ENCODE peak calls at places on chromosome 15, in four cellular contexts. One of them, this sample, is unnamed.

GRCh38 chr15:77819271-77819806 is 186.6 kb upstream of the LINGO1 start:
- DNase-seq in mesenchymal stem cell: no peak
- DNase-seq in IMR-90: no peak
- DNase-seq in H1: peak
- DNase-seq in this sample: no peak

GRCh38 chr15:85580914-85581313 is 200.5 kb downstream of the AKAP13 start:
- DNase-seq in mesenchymal stem cell: no peak
- DNase-seq in IMR-90: no peak
- DNase-seq in H1: no peak
- DNase-seq in this sample: no peak

GRCh38 chr15:25508369-25509002 is 69.7 kb upstream of the UBE3A start:
- DNase-seq in mesenchymal stem cell: peak
- DNase-seq in IMR-90: peak
- DNase-seq in H1: no peak
- DNase-seq in this sample: no peak

GRCh38 chr15:34927726-34928125 is 41.8 kb downstream of the AQR start:
- DNase-seq in mesenchymal stem cell: peak
- DNase-seq in IMR-90: no peak
- DNase-seq in H1: no peak
- DNase-seq in this sample: no peak

GRCh38 chr15:86483936-86484335 is 404.3 kb downstream of the AGBL1 start:
- DNase-seq in mesenchymal stem cell: no peak
- DNase-seq in IMR-90: no peak
- DNase-seq in H1: no peak
- DNase-seq in this sample: no peak

GRCh38 chr15:25529774-25530173 is 91.0 kb upstream of the UBE3A start:
- DNase-seq in mesenchymal stem cell: no peak
- DNase-seq in IMR-90: no peak
- DNase-seq in H1: no peak
- DNase-seq in this sample: no peak

GRCh38 chr15:68445351-68445750 is 13.4 kb upstream of the ITGA11 start:
- DNase-seq in mesenchymal stem cell: no peak
- DNase-seq in IMR-90: no peak
- DNase-seq in H1: no peak
- DNase-seq in this sample: no peak

GRCh38 chr15:51727141-51727897 is 10.1 kb downstream of the LYSMD2 start:
- DNase-seq in mesenchymal stem cell: peak
- DNase-seq in IMR-90: peak
- DNase-seq in H1: no peak
- DNase-seq in this sample: no peak

GRCh38 chr15:36814085-36814484 is 234.7 kb downstream of the CDIN1 start:
- DNase-seq in mesenchymal stem cell: no peak
- DNase-seq in IMR-90: no peak
- DNase-seq in H1: no peak
- DNase-seq in this sample: no peak

GRCh38 chr15:87609474-87609873 is 647.1 kb downstream of the NTRK3 start:
- DNase-seq in mesenchymal stem cell: peak
- DNase-seq in IMR-90: peak
- DNase-seq in H1: no peak
- DNase-seq in this sample: no peak

GRCh38 chr15:44194397-44195150 is 497 bp downstream of the FRMD5 start:
- DNase-seq in mesenchymal stem cell: peak
- DNase-seq in IMR-90: peak
- DNase-seq in H1: peak
- DNase-seq in this sample: no peak

GRCh38 chr15:75750261-75751050 is 37.8 kb upstream of the CSPG4 start:
- DNase-seq in mesenchymal stem cell: no peak
- DNase-seq in IMR-90: no peak
- DNase-seq in H1: no peak
- DNase-seq in this sample: no peak

GRCh38 chr15:78056714-78057269 is 20.7 kb downstream of the TBC1D2B start:
- DNase-seq in mesenchymal stem cell: peak
- DNase-seq in IMR-90: peak
- DNase-seq in H1: no peak
- DNase-seq in this sample: no peak

GRCh38 chr15:31824009-31824408 is 206.3 kb upstream of the CHRNA7 start:
- DNase-seq in mesenchymal stem cell: no peak
- DNase-seq in IMR-90: no peak
- DNase-seq in H1: no peak
- DNase-seq in this sample: no peak

GRCh38 chr15:32687556-32687955 is 30.2 kb upstream of the GREM1 start:
- DNase-seq in mesenchymal stem cell: peak
- DNase-seq in IMR-90: peak
- DNase-seq in H1: no peak
- DNase-seq in this sample: no peak

GRCh38 chr15:95567686-95568085 is 762.8 kb upstream of the NR2F2 start:
- DNase-seq in mesenchymal stem cell: no peak
- DNase-seq in IMR-90: peak
- DNase-seq in H1: no peak
- DNase-seq in this sample: no peak

GRCh38 chr15:37516628-37517027 is 416.3 kb upstream of the MEIS2 start:
- DNase-seq in mesenchymal stem cell: no peak
- DNase-seq in IMR-90: no peak
- DNase-seq in H1: no peak
- DNase-seq in this sample: no peak

GRCh38 chr15:84731774-84732173 is 15.8 kb upstream of the SEC11A start:
- DNase-seq in mesenchymal stem cell: peak
- DNase-seq in IMR-90: peak
- DNase-seq in H1: no peak
- DNase-seq in this sample: no peak

GRCh38 chr15:51004103-51004536 is 90.6 kb downstream of the TNFAIP8L3 start:
- DNase-seq in mesenchymal stem cell: peak
- DNase-seq in IMR-90: peak
- DNase-seq in H1: no peak
- DNase-seq in this sample: peak

GRCh38 chr15:68712886-68713285 is 107.8 kb downstream of the ANP32A start:
- DNase-seq in mesenchymal stem cell: no peak
- DNase-seq in IMR-90: no peak
- DNase-seq in H1: no peak
- DNase-seq in this sample: no peak

GRCh38 chr15:36414670-36415069 is 164.8 kb upstream of the CDIN1 start:
- DNase-seq in mesenchymal stem cell: peak
- DNase-seq in IMR-90: peak
- DNase-seq in H1: no peak
- DNase-seq in this sample: no peak

GRCh38 chr15:28725556-28725955 is 13.3 kb upstream of the GOLGA8M start:
- DNase-seq in mesenchymal stem cell: no peak
- DNase-seq in IMR-90: no peak
- DNase-seq in H1: no peak
- DNase-seq in this sample: no peak

GRCh38 chr15:51356983-51357382 is 15.5 kb downstream of the GLDN start:
- DNase-seq in mesenchymal stem cell: peak
- DNase-seq in IMR-90: no peak
- DNase-seq in H1: no peak
- DNase-seq in this sample: no peak

GRCh38 chr15:35491999-35492398 is 54.0 kb downstream of the DPH6 start:
- DNase-seq in mesenchymal stem cell: no peak
- DNase-seq in IMR-90: no peak
- DNase-seq in H1: no peak
- DNase-seq in this sample: no peak

GRCh38 chr15:33934396-33934795 is 33.9 kb upstream of the CHRM5 start:
- DNase-seq in mesenchymal stem cell: no peak
- DNase-seq in IMR-90: peak
- DNase-seq in H1: no peak
- DNase-seq in this sample: no peak

GRCh38 chr15:58771621-58772235 is 626 bp downstream of the MINDY2 start:
- DNase-seq in mesenchymal stem cell: no peak
- DNase-seq in IMR-90: no peak
- DNase-seq in H1: no peak
- DNase-seq in this sample: peak

GRCh38 chr15:74428442-74428787 is 5.3 kb downstream of the SEMA7A start:
- DNase-seq in mesenchymal stem cell: no peak
- DNase-seq in IMR-90: no peak
- DNase-seq in H1: no peak
- DNase-seq in this sample: no peak
- H3K9ac ChIP-seq in mesenchymal stem cell: peak
- H3K9ac ChIP-seq in IMR-90: no peak
- H3K9ac ChIP-seq in H1: no peak
- H3K9ac ChIP-seq in this sample: no peak

GRCh38 chr15:48477795-48478360 is 146.6 kb downstream of the DUT start:
- DNase-seq in mesenchymal stem cell: no peak
- DNase-seq in IMR-90: no peak
- DNase-seq in H1: no peak
- DNase-seq in this sample: no peak

GRCh38 chr15:48475600-48476395 is 144.6 kb downstream of the DUT start:
- DNase-seq in mesenchymal stem cell: no peak
- DNase-seq in IMR-90: no peak
- DNase-seq in H1: no peak
- DNase-seq in this sample: no peak

GRCh38 chr15:48478581-48478980 is 147.4 kb downstream of the DUT start:
- DNase-seq in mesenchymal stem cell: no peak
- DNase-seq in IMR-90: no peak
- DNase-seq in H1: no peak
- DNase-seq in this sample: no peak

GRCh38 chr15:48481802-48482201 is 150.6 kb downstream of the DUT start:
- DNase-seq in mesenchymal stem cell: no peak
- DNase-seq in IMR-90: peak
- DNase-seq in H1: no peak
- DNase-seq in this sample: no peak

GRCh38 chr15:48479751-48480150 is 148.5 kb downstream of the DUT start:
- DNase-seq in mesenchymal stem cell: no peak
- DNase-seq in IMR-90: no peak
- DNase-seq in H1: no peak
- DNase-seq in this sample: no peak
- H3K27ac ChIP-seq in mesenchymal stem cell: no peak
- H3K27ac ChIP-seq in IMR-90: no peak
- H3K27ac ChIP-seq in H1: no peak
- H3K27ac ChIP-seq in this sample: no peak

GRCh38 chr15:42140383-42141070 is 15.9 kb downstream of the PLA2G4F start:
- DNase-seq in mesenchymal stem cell: no peak
- DNase-seq in IMR-90: no peak
- DNase-seq in H1: no peak
- DNase-seq in this sample: no peak
- H3K4ac ChIP-seq in mesenchymal stem cell: no peak
- H3K4ac ChIP-seq in IMR-90: no peak
- H3K4ac ChIP-seq in H1: no peak
- H3K4ac ChIP-seq in this sample: no peak

GRCh38 chr15:81096398-81096797 is 37.7 kb upstream of the CFAP161 start:
- DNase-seq in mesenchymal stem cell: no peak
- DNase-seq in IMR-90: no peak
- DNase-seq in H1: peak
- DNase-seq in this sample: no peak

GRCh38 chr15:81098884-81099601 is 35.0 kb upstream of the CFAP161 start:
- DNase-seq in mesenchymal stem cell: no peak
- DNase-seq in IMR-90: peak
- DNase-seq in H1: peak
- DNase-seq in this sample: no peak

GRCh38 chr15:81098349-81098748 is 35.7 kb upstream of the CFAP161 start:
- DNase-seq in mesenchymal stem cell: no peak
- DNase-seq in IMR-90: no peak
- DNase-seq in H1: peak
- DNase-seq in this sample: no peak

GRCh38 chr15:81097116-81097892 is 36.8 kb upstream of the CFAP161 start:
- DNase-seq in mesenchymal stem cell: no peak
- DNase-seq in IMR-90: no peak
- DNase-seq in H1: peak
- DNase-seq in this sample: no peak

GRCh38 chr15:81097893-81098280 is 36.2 kb upstream of the CFAP161 start:
- DNase-seq in mesenchymal stem cell: no peak
- DNase-seq in IMR-90: no peak
- DNase-seq in H1: peak
- DNase-seq in this sample: no peak
- H3K9ac ChIP-seq in mesenchymal stem cell: no peak
- H3K9ac ChIP-seq in IMR-90: no peak
- H3K9ac ChIP-seq in H1: no peak
- H3K9ac ChIP-seq in this sample: no peak

GRCh38 chr15:65054333-65055200 is 9.4 kb downstream of the SLC51B start:
- DNase-seq in mesenchymal stem cell: peak
- DNase-seq in IMR-90: peak
- DNase-seq in H1: peak
- DNase-seq in this sample: peak

GRCh38 chr15:65057549-65057940 is 10.2 kb downstream of the RASL12 start:
- DNase-seq in mesenchymal stem cell: no peak
- DNase-seq in IMR-90: no peak
- DNase-seq in H1: no peak
- DNase-seq in this sample: no peak

GRCh38 chr15:65055201-65055870 is 10.1 kb downstream of the SLC51B start:
- DNase-seq in mesenchymal stem cell: peak
- DNase-seq in IMR-90: peak
- DNase-seq in H1: no peak
- DNase-seq in this sample: no peak

GRCh38 chr15:65056868-65057548 is 10.8 kb downstream of the RASL12 start:
- DNase-seq in mesenchymal stem cell: peak
- DNase-seq in IMR-90: peak
- DNase-seq in H1: no peak
- DNase-seq in this sample: no peak

DNA sequence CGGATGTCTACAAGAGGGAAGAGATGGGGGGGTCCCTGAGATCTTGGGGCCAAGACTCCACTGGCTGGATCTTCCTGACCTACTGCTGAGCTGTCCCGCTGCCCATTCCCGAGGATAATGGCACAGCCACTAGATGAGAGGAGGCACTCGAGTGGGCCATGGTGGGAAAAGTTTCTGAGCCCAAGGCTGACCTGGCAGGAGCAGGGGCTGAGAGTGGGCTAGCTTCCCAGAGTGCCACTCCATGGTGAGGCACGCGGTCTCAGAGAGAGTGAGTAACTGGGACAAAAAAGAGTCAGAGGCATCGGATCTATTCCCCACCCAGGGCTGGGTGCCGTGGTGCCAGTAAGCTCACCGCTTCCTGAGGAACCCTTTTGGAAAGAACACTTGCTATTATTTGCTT is 10.9 kb downstream of the SLC51B start:
- DNase-seq in mesenchymal stem cell: no peak
- DNase-seq in IMR-90: no peak
- DNase-seq in H1: no peak
- DNase-seq in this sample: no peak
- H3K27ac ChIP-seq in mesenchymal stem cell: no peak
- H3K27ac ChIP-seq in IMR-90: no peak
- H3K27ac ChIP-seq in H1: no peak
- H3K27ac ChIP-seq in this sample: no peak

DNA sequence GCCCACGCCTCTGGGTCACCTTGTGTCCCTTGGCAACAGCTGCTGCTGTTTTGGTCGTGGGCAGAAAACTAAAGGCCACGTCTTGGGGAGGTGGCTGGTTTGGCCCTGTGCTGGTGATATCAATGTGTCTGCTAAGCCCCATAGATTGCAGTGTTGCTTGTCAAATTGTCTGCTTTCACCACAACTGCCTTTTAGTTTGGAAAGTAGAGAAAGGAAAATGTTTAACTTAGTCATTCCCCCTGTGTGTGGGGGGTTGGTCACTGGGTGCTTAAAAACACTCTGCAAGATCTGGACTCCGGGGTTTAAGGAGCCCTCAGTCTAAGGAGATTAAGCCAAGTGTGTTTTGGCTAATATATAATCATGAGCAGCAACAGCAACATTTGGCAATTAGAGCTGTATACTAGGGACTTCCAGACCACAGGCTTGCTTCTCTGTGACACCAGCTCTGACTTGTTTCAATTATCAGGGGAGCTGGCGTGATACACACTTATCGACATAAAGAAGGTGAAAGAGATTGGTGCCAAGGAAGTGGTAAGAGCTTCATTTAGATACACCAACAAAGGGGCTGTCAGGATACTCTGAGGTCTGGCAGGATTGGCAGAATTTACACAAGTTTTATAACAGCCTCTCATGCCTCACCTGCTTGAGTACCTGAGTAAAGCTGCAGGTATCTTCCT is 3.5 kb downstream of the SMAD3 start:
- DNase-seq in mesenchymal stem cell: peak
- DNase-seq in IMR-90: peak
- DNase-seq in H1: no peak
- DNase-seq in this sample: no peak
- H3K4ac ChIP-seq in mesenchymal stem cell: no peak
- H3K4ac ChIP-seq in IMR-90: peak
- H3K4ac ChIP-seq in H1: no peak
- H3K4ac ChIP-seq in this sample: no peak

This sample was measured in H9.